ENCODE peak calls at places on chromosome 20, in ten cellular contexts. O is astrocyte of the cerebellum, T is H7, C is mucosa of descending colon, U is brain microvascular endothelial cell, Q is aorta, J is Caco-2, N is lower leg skin, P is AG09309, R is cardiac muscle cell. I is an unnamed sample.
A peak's percentile ranks its signal among the peaks of the same experiment; 100 is the strongest.

GRCh38 chr20:53362736-53363135 is 230.9 kb downstream of the ZNF217 start:
- DNase-seq in O (no peak), T (no peak), C (no peak), U (no peak), Q (no peak), J (no peak), N (no peak), P (no peak), R (no peak), I (no peak)

GRCh38 chr20:9218412-9219001 is 149.6 kb downstream of the PLCB4 start:
- DNase-seq in O (no peak), T (no peak), C (no peak), U (peak; percentile 35), Q (no peak), J (no peak), N (no peak), P (peak; percentile 21), R (peak; percentile 60), I (no peak)

GRCh38 chr20:36688630-36689029 is 42.6 kb upstream of the SLA2 start:
- DNase-seq in O (no peak), T (no peak), C (no peak), U (no peak), Q (no peak), J (no peak), N (no peak), P (no peak), R (no peak), I (no peak)

GRCh38 chr20:33130553-33130952 is 37.4 kb upstream of the BPIFA2 start:
- DNase-seq in O (no peak), T (no peak), C (no peak), U (no peak), Q (no peak), J (no peak), N (peak; percentile 18), P (peak; percentile 80), R (peak; percentile 42), I (peak; percentile 64)

GRCh38 chr20:61938839-61939690 is 126.6 kb downstream of the TAF4 start:
- DNase-seq in O (no peak), T (peak; percentile 63), C (no peak), U (no peak), Q (no peak), J (peak; percentile 55), N (no peak), P (no peak), R (no peak), I (no peak)

GRCh38 chr20:25571240-25571639 is 14.1 kb downstream of the NINL start:
- DNase-seq in O (no peak), T (peak; percentile 13), C (no peak), U (no peak), Q (no peak), J (peak; percentile 32), N (no peak), P (no peak), R (no peak), I (no peak)

GRCh38 chr20:479487-479886 is 17.2 kb upstream of the TBC1D20 start:
- DNase-seq in O (no peak), T (no peak), C (no peak), U (no peak), Q (no peak), J (no peak), N (no peak), P (no peak), R (peak; percentile 20), I (no peak)

GRCh38 chr20:57409672-57410397 is 18.6 kb downstream of the RBM38 start:
- DNase-seq in O (no peak), T (no peak), C (no peak), U (no peak), Q (no peak), J (no peak), N (no peak), P (no peak), R (no peak), I (no peak)

GRCh38 chr20:58892126-58892931 is 39.8 kb downstream of the GNAS start:
- DNase-seq in O (no peak), T (peak; percentile 94), C (peak; percentile 78), U (peak; percentile 34), Q (peak; percentile 88), J (peak; percentile 92), N (peak; percentile 62), P (no peak), R (peak; percentile 59), I (peak; percentile 67)

GRCh38 chr20:10061641-10062040 is 26.9 kb downstream of the ANKEF1 start:
- DNase-seq in O (no peak), T (no peak), C (no peak), U (no peak), Q (no peak), J (no peak), N (no peak), P (no peak), R (no peak), I (no peak)

GRCh38 chr20:63258826-63259225 is 4.6 kb upstream of the NKAIN4 start:
- DNase-seq in O (no peak), T (no peak), C (no peak), U (no peak), Q (no peak), J (no peak), N (no peak), P (no peak), R (peak; percentile 32), I (no peak)

GRCh38 chr20:45174434-45175364 is at the start of gene PI3:
- DNase-seq in O (no peak), T (no peak), C (peak; percentile 87), U (no peak), Q (no peak), J (peak; percentile 85), N (no peak), P (peak; percentile 25), R (peak; percentile 85), I (peak; percentile 68)

DNA sequence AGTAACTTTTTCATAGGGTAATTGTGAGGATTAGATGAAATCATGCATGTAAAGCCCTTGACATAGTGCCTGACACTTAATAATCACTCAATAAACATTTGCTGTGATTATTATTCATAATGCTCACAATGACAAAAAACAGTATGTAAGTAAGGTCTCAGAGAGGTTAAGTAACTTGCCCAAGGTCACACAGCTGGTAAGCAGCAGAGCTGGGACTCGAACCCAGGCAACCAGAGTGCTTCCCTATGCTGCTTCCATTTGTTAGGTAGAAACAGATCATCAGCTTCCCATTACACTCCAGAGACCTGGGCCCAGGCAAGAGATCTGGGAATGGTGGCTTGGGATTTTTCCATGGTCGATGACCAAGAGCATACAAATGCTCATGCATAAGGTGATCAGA is 86.7 kb upstream of the MAFB start:
- DNase-seq in O (no peak), T (no peak), C (no peak), U (no peak), Q (no peak), J (no peak), N (no peak), P (no peak), R (no peak), I (no peak)
- H3K4me3 ChIP-seq in O (no peak overlapping the region), T (no peak overlapping the region), C (no peak overlapping the region), U (no peak overlapping the region), Q (no peak overlapping the region), J (no peak overlapping the region), N (no peak overlapping the region), P (no peak overlapping the region), R (no peak overlapping the region), I (no peak overlapping the region)

DNA sequence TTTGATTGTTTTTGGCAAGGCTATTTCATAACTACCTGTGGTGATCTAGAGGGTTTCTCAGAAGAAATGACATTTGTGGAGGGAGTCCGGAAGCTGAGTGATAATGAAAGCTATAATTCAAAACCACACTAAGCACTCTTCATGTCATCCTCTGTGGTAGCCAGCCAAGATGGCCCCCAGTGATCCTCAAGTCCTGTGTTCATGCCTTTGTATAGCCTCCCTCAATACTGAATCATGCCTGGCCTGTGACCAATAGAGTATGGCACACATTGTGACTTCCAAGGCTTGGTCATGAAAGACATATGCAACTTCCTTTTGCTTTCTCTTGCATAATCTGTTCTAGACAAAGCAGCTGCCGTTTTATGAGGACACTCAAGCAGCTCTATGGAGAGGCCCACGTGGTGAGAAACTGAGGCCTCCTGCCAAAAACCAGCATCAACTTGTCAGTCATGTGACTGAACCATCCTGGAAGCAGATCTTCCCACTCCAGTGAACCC is 12.8 kb upstream of the DNAAF9 start:
- DNase-seq in O (no peak), T (no peak), C (peak; percentile 28), U (peak; percentile 13), Q (peak; percentile 78), J (no peak), N (peak; percentile 77), P (peak; percentile 75), R (peak; percentile 88), I (peak; percentile 35)
- H3K4me3 ChIP-seq in O (no peak overlapping the region), T (no peak overlapping the region), C (no peak overlapping the region), U (no peak overlapping the region), Q (no peak overlapping the region), J (no peak overlapping the region), N (no peak overlapping the region), P (no peak overlapping the region), R (no peak overlapping the region), I (no peak overlapping the region)

GRCh38 chr20:46682063-46682821 is 7.0 kb downstream of the TP53RK start:
- DNase-seq in O (no peak), T (no peak), C (no peak), U (no peak), Q (no peak), J (no peak), N (no peak), P (no peak), R (no peak), I (no peak)

GRCh38 chr20:46683620-46683938 is 5.7 kb downstream of the TP53RK start:
- DNase-seq in O (no peak), T (no peak), C (no peak), U (no peak), Q (peak; percentile 51), J (no peak), N (no peak), P (no peak), R (no peak), I (no peak)

GRCh38 chr20:46681032-46681854 is 8.0 kb downstream of the TP53RK start:
- DNase-seq in O (no peak), T (peak; percentile 52), C (peak; percentile 91), U (peak; percentile 53), Q (peak; percentile 52), J (peak; percentile 82), N (peak; percentile 58), P (no peak), R (peak; percentile 71), I (peak; percentile 52)

GRCh38 chr20:46683068-46683477 is 6.2 kb downstream of the TP53RK start:
- DNase-seq in O (no peak), T (no peak), C (no peak), U (no peak), Q (no peak), J (no peak), N (no peak), P (no peak), R (peak; percentile 63), I (no peak)

GRCh38 chr20:46683939-46684750 is 5.1 kb downstream of the TP53RK start:
- DNase-seq in O (no peak), T (peak; percentile 68), C (no peak), U (peak; percentile 76), Q (peak; percentile 64), J (no peak), N (peak; percentile 51), P (no peak), R (peak; percentile 84), I (peak; percentile 54)
- H3K4me3 ChIP-seq in O (peak overlapping the region; percentile 27), T (peak overlapping the region; percentile 62), C (no peak overlapping the region), U (peak overlapping the region; percentile 65), Q (peak overlapping the region; percentile 27), J (no peak overlapping the region), N (no peak overlapping the region), P (peak overlapping the region; percentile 48), R (peak overlapping the region; percentile 45), I (no peak overlapping the region)

DNA sequence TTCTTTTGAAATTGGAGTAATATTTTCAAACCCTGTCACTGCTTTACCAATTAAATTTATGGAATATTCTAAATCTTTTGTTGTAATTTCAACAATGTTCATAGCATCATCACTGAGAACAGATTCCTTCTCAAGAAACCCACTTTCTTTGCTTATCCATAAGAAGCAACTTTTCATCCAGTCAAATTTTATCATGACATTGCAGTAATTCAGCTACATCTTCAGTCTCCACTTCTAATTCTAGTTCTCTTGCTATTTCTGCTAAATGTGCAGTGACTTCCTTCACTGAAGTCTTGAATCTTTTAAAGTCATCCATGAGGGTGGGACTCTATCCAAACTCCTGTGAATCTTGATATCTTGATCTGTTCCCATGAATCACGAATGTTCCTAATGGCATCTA is 132.4 kb downstream of the INSM1 start:
- DNase-seq in O (no peak), T (no peak), C (no peak), U (no peak), Q (no peak), J (no peak), N (no peak), P (no peak), R (no peak), I (no peak)
- H3K4me3 ChIP-seq in O (no peak overlapping the region), T (no peak overlapping the region), C (no peak overlapping the region), U (no peak overlapping the region), Q (no peak overlapping the region), J (no peak overlapping the region), N (no peak overlapping the region), P (no peak overlapping the region), R (no peak overlapping the region), I (no peak overlapping the region)